ENCODE peak calls at places on chromosomes 11 and 22, in nine cellular contexts. S is tibial artery, F is stomach, N is tibial nerve, Q is cardiac muscle cell, E is fibroblast of lung, X is A673, D is lung, B is prostate gland. K is an unnamed sample.

GRCh38 chr22:17910561-17911311 is 113.6 kb downstream of the MICAL3 start:
- DNase-seq in S (peak; percentile 74), F (no peak), N (no peak), Q (peak; percentile 89), E (peak; percentile 88), X (peak; percentile 29), D (no peak), B (peak; percentile 39), K (no peak)

GRCh38 chr22:26450453-26451185 is 21.6 kb downstream of the ASPHD2 start:
- DNase-seq in S (no peak), F (no peak), N (no peak), Q (no peak), E (no peak), X (peak; percentile 38), D (no peak), B (no peak), K (no peak)

GRCh38 chr11:96284917-96285316 is 58.1 kb downstream of the MAML2 start:
- DNase-seq in S (no peak), F (no peak), N (no peak), Q (no peak), E (no peak), X (no peak), D (no peak), B (no peak), K (no peak)

GRCh38 chr11:31509017-31509411 is 408 bp downstream of the IMMP1L start:
- DNase-seq in S (no peak), F (no peak), N (no peak), Q (no peak), E (no peak), X (no peak), D (no peak), B (no peak), K (no peak)

GRCh38 chr11:46006418-46007070 is 84.1 kb downstream of the LARGE2 start:
- DNase-seq in S (no peak), F (no peak), N (no peak), Q (peak; percentile 75), E (peak; percentile 87), X (peak; percentile 95), D (no peak), B (peak; percentile 55), K (no peak)

GRCh38 chr11:35126000-35126878 is 12.7 kb upstream of the CD44 start:
- DNase-seq in S (no peak), F (no peak), N (no peak), Q (no peak), E (no peak), X (peak; percentile 25), D (no peak), B (no peak), K (no peak)

GRCh38 chr11:121415861-121416260 is 36.3 kb upstream of the SORL1 start:
- DNase-seq in S (peak; percentile 44), F (no peak), N (no peak), Q (no peak), E (peak; percentile 46), X (peak; percentile 16), D (peak; percentile 35), B (no peak), K (no peak)

GRCh38 chr11:114745150-114745671 is 66.9 kb downstream of the NXPE2 start:
- DNase-seq in S (no peak), F (no peak), N (no peak), Q (no peak), E (no peak), X (no peak), D (no peak), B (no peak), K (no peak)

GRCh38 chr11:133903875-133904817 is 52.6 kb downstream of the IGSF9B start:
- DNase-seq in S (no peak), F (no peak), N (no peak), Q (no peak), E (no peak), X (no peak), D (no peak), B (no peak), K (no peak)

GRCh38 chr11:125762445-125762844 is 16.2 kb downstream of the PATE2 start:
- DNase-seq in S (no peak), F (no peak), N (no peak), Q (no peak), E (no peak), X (no peak), D (no peak), B (no peak), K (no peak)

GRCh38 chr11:93225642-93226041 is 27.9 kb upstream of the SLC36A4 start:
- DNase-seq in S (no peak), F (no peak), N (no peak), Q (no peak), E (peak; percentile 58), X (peak; percentile 47), D (no peak), B (no peak), K (no peak)

GRCh38 chr11:81255905-81256304 is 1477.8 kb downstream of the FAM181B start:
- DNase-seq in S (no peak), F (no peak), N (no peak), Q (no peak), E (no peak), X (peak; percentile 18), D (no peak), B (no peak), K (no peak)

GRCh38 chr11:102623128-102623527 is 2.0 kb downstream of the MMP20 start:
- DNase-seq in S (no peak), F (no peak), N (no peak), Q (no peak), E (no peak), X (no peak), D (no peak), B (no peak), K (no peak)
- H3K27ac ChIP-seq in S (no peak overlapping the region), F (no peak overlapping the region), N (no peak overlapping the region), Q (no peak overlapping the region), E (no peak overlapping the region), X (no peak overlapping the region), D (no peak overlapping the region), B (no peak overlapping the region), K (no peak overlapping the region)

DNA sequence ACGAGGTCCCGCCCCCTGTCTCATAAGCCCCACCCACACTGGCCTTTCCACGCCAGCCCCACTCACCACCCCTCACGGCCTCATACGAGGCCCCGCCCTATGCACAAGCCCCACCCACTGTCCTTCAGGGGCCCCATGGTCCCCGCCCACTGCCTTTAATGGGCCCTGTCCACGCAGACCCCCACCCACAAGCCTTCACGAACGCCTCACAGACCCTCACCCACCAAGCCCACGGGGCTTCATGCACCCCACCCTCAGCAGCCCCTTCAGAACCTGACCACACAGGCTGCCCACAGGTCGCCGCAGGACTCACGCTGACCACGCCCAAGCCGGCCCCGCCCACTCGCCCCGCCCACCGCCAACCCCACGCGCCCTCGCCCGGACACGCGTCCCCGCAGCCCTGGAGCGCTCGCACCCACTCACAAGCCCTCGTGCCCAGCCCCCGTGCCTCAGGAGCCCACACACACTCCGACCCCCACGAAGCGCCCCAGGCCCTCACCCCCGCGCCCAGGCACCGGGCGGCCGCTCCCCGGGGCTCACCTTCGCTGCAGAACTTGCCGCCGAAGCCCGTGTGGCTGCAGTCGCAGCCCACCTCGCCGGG is 10.5 kb downstream of the NRXN2 start:
- DNase-seq in S (no peak), F (no peak), N (no peak), Q (no peak), E (no peak), X (no peak), D (no peak), B (no peak), K (no peak)
- H3K4me3 ChIP-seq in S (no peak overlapping the region), F (no peak overlapping the region), N (no peak overlapping the region), Q (no peak overlapping the region), E (no peak overlapping the region), X (no peak overlapping the region), D (no peak overlapping the region), B (no peak overlapping the region), K (no peak overlapping the region)

GRCh38 chr11:103964390-103964789 is 72.0 kb upstream of the DDI1 start:
- DNase-seq in S (no peak), F (no peak), N (no peak), Q (no peak), E (no peak), X (no peak), D (no peak), B (no peak), K (no peak)

GRCh38 chr11:103958475-103959215 is 77.8 kb upstream of the DDI1 start:
- DNase-seq in S (no peak), F (no peak), N (no peak), Q (no peak), E (peak; percentile 17), X (no peak), D (no peak), B (no peak), K (no peak)

GRCh38 chr11:103961010-103961409 is 75.4 kb upstream of the DDI1 start:
- DNase-seq in S (no peak), F (no peak), N (no peak), Q (no peak), E (peak; percentile 51), X (no peak), D (no peak), B (no peak), K (no peak)

GRCh38 chr11:103953797-103954495 is 82.5 kb upstream of the DDI1 start:
- DNase-seq in S (no peak), F (no peak), N (no peak), Q (no peak), E (no peak), X (no peak), D (no peak), B (no peak), K (no peak)

GRCh38 chr11:103959279-103959930 is 77.0 kb upstream of the DDI1 start:
- DNase-seq in S (no peak), F (no peak), N (no peak), Q (no peak), E (no peak), X (no peak), D (no peak), B (no peak), K (no peak)
- H3K27ac ChIP-seq in S (no peak overlapping the region), F (no peak overlapping the region), N (no peak overlapping the region), Q (no peak overlapping the region), E (no peak overlapping the region), X (no peak overlapping the region), D (no peak overlapping the region), B (no peak overlapping the region), K (no peak overlapping the region)

DNA sequence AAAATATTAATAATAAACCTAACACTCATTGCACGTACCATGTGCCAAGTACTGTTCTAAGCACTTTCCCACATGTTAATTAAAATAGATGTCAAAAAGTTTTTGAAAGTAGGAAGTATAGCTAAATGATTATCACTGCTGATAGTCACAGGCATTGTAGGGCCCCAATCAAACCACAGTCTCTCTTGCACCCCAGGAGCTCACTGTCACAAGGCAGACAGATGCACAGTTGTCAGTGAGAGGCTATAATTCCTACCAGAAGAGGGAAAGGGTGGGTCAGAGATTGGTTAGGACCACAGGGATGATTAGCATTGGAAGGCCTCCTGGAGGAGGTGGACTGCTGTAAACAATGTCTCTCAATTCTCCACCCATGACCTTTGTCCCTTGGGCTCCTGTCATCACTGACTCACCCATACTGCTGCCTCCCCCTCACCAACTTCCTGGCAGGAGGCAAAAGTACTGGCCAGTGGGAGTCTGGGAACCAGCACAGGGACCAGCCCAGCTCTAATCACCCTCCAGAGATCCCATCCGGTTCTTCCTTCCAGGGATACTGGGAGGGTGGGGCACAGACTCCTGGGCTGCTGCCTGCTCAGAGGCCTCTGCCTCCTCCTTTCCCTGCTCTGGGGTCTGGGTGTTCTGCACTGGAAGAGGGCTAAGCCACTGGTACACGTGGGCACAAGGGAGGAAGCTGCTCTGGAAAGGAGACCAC is 1.1 kb upstream of the POLD4 start:
- DNase-seq in S (peak; percentile 92), F (peak; percentile 68), N (no peak), Q (no peak), E (peak; percentile 96), X (no peak), D (peak; percentile 68), B (no peak), K (peak; percentile 75)
- H3K4me3 ChIP-seq in S (peak overlapping the region; percentile 65), F (peak overlapping the region; percentile 78), N (no peak overlapping the region), Q (peak overlapping the region; percentile 67), E (peak overlapping the region; percentile 93), X (no peak overlapping the region), D (no peak overlapping the region), B (peak overlapping the region; percentile 76), K (no peak overlapping the region)

GRCh38 chr11:12445001-12445400 is 67.6 kb downstream of the PARVA start:
- DNase-seq in S (no peak), F (no peak), N (no peak), Q (no peak), E (no peak), X (no peak), D (no peak), B (no peak), K (no peak)
- H3K27ac ChIP-seq in S (no peak overlapping the region), F (no peak overlapping the region), N (no peak overlapping the region), Q (no peak overlapping the region), E (no peak overlapping the region), X (no peak overlapping the region), D (no peak overlapping the region), B (no peak overlapping the region), K (no peak overlapping the region)